ENCODE peak calls at places on chromosomes 4 and X, in nine cellular contexts. One of them, this sample, is unnamed.

GRCh38 chr4:5084911-5085475 is 33.7 kb downstream of the STK32B start:
- DNase-seq in pancreas: no peak
- DNase-seq in body of pancreas: no peak
- DNase-seq in breast epithelium: no peak
- DNase-seq in mammary epithelial cell: no peak
- DNase-seq in AG04450: no peak
- DNase-seq in neural progenitor cell: no peak
- DNase-seq in H9: no peak
- DNase-seq in coronary artery: no peak
- DNase-seq in this sample: peak

GRCh38 chrX:49053223-49054072 is 5.4 kb upstream of the CCDC120 start:
- DNase-seq in AG04450: no peak
- DNase-seq in body of pancreas: peak
- DNase-seq in pancreas: peak
- DNase-seq in coronary artery: no peak
- DNase-seq in H9: peak
- DNase-seq in breast epithelium: no peak
- DNase-seq in neural progenitor cell: peak
- DNase-seq in mammary epithelial cell: no peak
- DNase-seq in this sample: peak

GRCh38 chr4:150582101-150582565 is at the start of gene MAB21L2:
- DNase-seq in breast epithelium: no peak
- DNase-seq in coronary artery: no peak
- DNase-seq in pancreas: no peak
- DNase-seq in mammary epithelial cell: no peak
- DNase-seq in AG04450: no peak
- DNase-seq in body of pancreas: no peak
- DNase-seq in neural progenitor cell: peak
- DNase-seq in H9: peak
- DNase-seq in this sample: peak

GRCh38 chr4:7785017-7785416 is 154.6 kb downstream of the AFAP1 start:
- DNase-seq in AG04450: no peak
- DNase-seq in mammary epithelial cell: no peak
- DNase-seq in H9: no peak
- DNase-seq in pancreas: no peak
- DNase-seq in breast epithelium: no peak
- DNase-seq in neural progenitor cell: no peak
- DNase-seq in coronary artery: no peak
- DNase-seq in body of pancreas: no peak
- DNase-seq in this sample: no peak

GRCh38 chr4:40980318-40980883 is 230.6 kb downstream of the NSUN7 start:
- DNase-seq in H9: no peak
- DNase-seq in body of pancreas: no peak
- DNase-seq in AG04450: no peak
- DNase-seq in breast epithelium: no peak
- DNase-seq in coronary artery: no peak
- DNase-seq in mammary epithelial cell: peak
- DNase-seq in neural progenitor cell: peak
- DNase-seq in pancreas: no peak
- DNase-seq in this sample: no peak

GRCh38 chrX:24759786-24760185 is 66.1 kb downstream of the POLA1 start:
- DNase-seq in H9: no peak
- DNase-seq in mammary epithelial cell: no peak
- DNase-seq in coronary artery: no peak
- DNase-seq in breast epithelium: no peak
- DNase-seq in neural progenitor cell: no peak
- DNase-seq in body of pancreas: no peak
- DNase-seq in AG04450: no peak
- DNase-seq in pancreas: no peak
- DNase-seq in this sample: no peak

GRCh38 chr4:89110541-89110985 is 770 bp upstream of the TIGD2 start:
- DNase-seq in breast epithelium: no peak
- DNase-seq in H9: peak
- DNase-seq in neural progenitor cell: no peak
- DNase-seq in body of pancreas: peak
- DNase-seq in AG04450: no peak
- DNase-seq in coronary artery: no peak
- DNase-seq in pancreas: peak
- DNase-seq in mammary epithelial cell: no peak
- DNase-seq in this sample: no peak

GRCh38 chr4:1686440-1687036 is 2.4 kb upstream of the FAM53A start:
- DNase-seq in H9: no peak
- DNase-seq in AG04450: no peak
- DNase-seq in mammary epithelial cell: no peak
- DNase-seq in coronary artery: no peak
- DNase-seq in body of pancreas: no peak
- DNase-seq in pancreas: no peak
- DNase-seq in breast epithelium: no peak
- DNase-seq in neural progenitor cell: no peak
- DNase-seq in this sample: no peak

GRCh38 chrX:78574306-78574705 is 84.8 kb downstream of the RTL3 start:
- DNase-seq in coronary artery: no peak
- DNase-seq in pancreas: no peak
- DNase-seq in mammary epithelial cell: no peak
- DNase-seq in neural progenitor cell: no peak
- DNase-seq in H9: no peak
- DNase-seq in breast epithelium: no peak
- DNase-seq in body of pancreas: no peak
- DNase-seq in AG04450: no peak
- DNase-seq in this sample: no peak

GRCh38 chrX:24124227-24124799 is 25.2 kb upstream of the ZFX start:
- DNase-seq in breast epithelium: no peak
- DNase-seq in H9: no peak
- DNase-seq in mammary epithelial cell: no peak
- DNase-seq in coronary artery: no peak
- DNase-seq in AG04450: no peak
- DNase-seq in pancreas: no peak
- DNase-seq in neural progenitor cell: no peak
- DNase-seq in body of pancreas: no peak
- DNase-seq in this sample: no peak

GRCh38 chr4:173242466-173243250 is 74.0 kb downstream of the GALNT7 start:
- DNase-seq in pancreas: no peak
- DNase-seq in mammary epithelial cell: peak
- DNase-seq in coronary artery: no peak
- DNase-seq in H9: no peak
- DNase-seq in breast epithelium: no peak
- DNase-seq in AG04450: no peak
- DNase-seq in body of pancreas: no peak
- DNase-seq in neural progenitor cell: peak
- DNase-seq in this sample: no peak

GRCh38 chr4:103498161-103499070 is 221.4 kb downstream of the TACR3 start:
- DNase-seq in mammary epithelial cell: peak
- DNase-seq in AG04450: no peak
- DNase-seq in body of pancreas: no peak
- DNase-seq in coronary artery: no peak
- DNase-seq in breast epithelium: no peak
- DNase-seq in neural progenitor cell: no peak
- DNase-seq in pancreas: no peak
- DNase-seq in H9: no peak
- DNase-seq in this sample: peak

GRCh38 chr4:155684892-155685550 is 18.4 kb downstream of the GUCY1A1 start:
- DNase-seq in coronary artery: no peak
- DNase-seq in neural progenitor cell: no peak
- DNase-seq in mammary epithelial cell: no peak
- DNase-seq in breast epithelium: no peak
- DNase-seq in pancreas: no peak
- DNase-seq in H9: no peak
- DNase-seq in AG04450: no peak
- DNase-seq in body of pancreas: no peak
- DNase-seq in this sample: no peak

GRCh38 chr4:158538176-158538575 is 16.5 kb downstream of the RXFP1 start:
- DNase-seq in pancreas: no peak
- DNase-seq in mammary epithelial cell: peak
- DNase-seq in AG04450: no peak
- DNase-seq in body of pancreas: no peak
- DNase-seq in neural progenitor cell: no peak
- DNase-seq in coronary artery: no peak
- DNase-seq in H9: no peak
- DNase-seq in breast epithelium: no peak
- DNase-seq in this sample: peak

GRCh38 chr4:26457412-26457811 is 32.9 kb downstream of the CCKAR start:
- DNase-seq in body of pancreas: no peak
- DNase-seq in AG04450: no peak
- DNase-seq in H9: no peak
- DNase-seq in breast epithelium: no peak
- DNase-seq in pancreas: no peak
- DNase-seq in neural progenitor cell: no peak
- DNase-seq in coronary artery: no peak
- DNase-seq in mammary epithelial cell: no peak
- DNase-seq in this sample: no peak

GRCh38 chrX:19344661-19345060 is 934 bp downstream of the PDHA1 start:
- DNase-seq in body of pancreas: peak
- DNase-seq in H9: no peak
- DNase-seq in breast epithelium: no peak
- DNase-seq in AG04450: no peak
- DNase-seq in neural progenitor cell: no peak
- DNase-seq in mammary epithelial cell: no peak
- DNase-seq in pancreas: no peak
- DNase-seq in coronary artery: no peak
- DNase-seq in this sample: no peak

GRCh38 chrX:68490644-68491043 is 8.2 kb upstream of the YIPF6 start:
- DNase-seq in body of pancreas: no peak
- DNase-seq in coronary artery: no peak
- DNase-seq in AG04450: no peak
- DNase-seq in mammary epithelial cell: peak
- DNase-seq in neural progenitor cell: peak
- DNase-seq in breast epithelium: no peak
- DNase-seq in H9: no peak
- DNase-seq in pancreas: no peak
- DNase-seq in this sample: peak

GRCh38 chrX:135892781-135893180 is 463 bp downstream of the CT45A10 start:
- DNase-seq in coronary artery: no peak
- DNase-seq in body of pancreas: no peak
- DNase-seq in H9: no peak
- DNase-seq in pancreas: no peak
- DNase-seq in AG04450: no peak
- DNase-seq in neural progenitor cell: no peak
- DNase-seq in mammary epithelial cell: no peak
- DNase-seq in breast epithelium: no peak
- DNase-seq in this sample: no peak

GRCh38 chr4:17188035-17188967 is 289.9 kb upstream of the LDB2 start:
- DNase-seq in body of pancreas: no peak
- DNase-seq in pancreas: no peak
- DNase-seq in coronary artery: no peak
- DNase-seq in AG04450: no peak
- DNase-seq in neural progenitor cell: peak
- DNase-seq in breast epithelium: no peak
- DNase-seq in mammary epithelial cell: no peak
- DNase-seq in H9: no peak
- DNase-seq in this sample: no peak
- TF ChIP-seq CTCF in body of pancreas: no peak
- TF ChIP-seq CTCF in pancreas: no peak
- TF ChIP-seq CTCF in coronary artery: no peak
- TF ChIP-seq CTCF in AG04450: no peak
- TF ChIP-seq CTCF in neural progenitor cell: no peak
- TF ChIP-seq CTCF in breast epithelium: no peak
- TF ChIP-seq CTCF in mammary epithelial cell: no peak
- TF ChIP-seq CTCF in H9: no peak
- TF ChIP-seq CTCF in this sample: no peak

GRCh38 chr4:16597829-16598228 is 300.6 kb downstream of the LDB2 start:
- DNase-seq in mammary epithelial cell: no peak
- DNase-seq in pancreas: no peak
- DNase-seq in breast epithelium: no peak
- DNase-seq in body of pancreas: no peak
- DNase-seq in neural progenitor cell: peak
- DNase-seq in coronary artery: no peak
- DNase-seq in H9: no peak
- DNase-seq in AG04450: no peak
- DNase-seq in this sample: peak
- H3K27ac ChIP-seq in mammary epithelial cell: no peak
- H3K27ac ChIP-seq in pancreas: no peak
- H3K27ac ChIP-seq in breast epithelium: no peak
- H3K27ac ChIP-seq in body of pancreas: no peak
- H3K27ac ChIP-seq in neural progenitor cell: no peak
- H3K27ac ChIP-seq in coronary artery: no peak
- H3K27ac ChIP-seq in H9: no peak
- H3K27ac ChIP-seq in AG04450: peak
- H3K27ac ChIP-seq in this sample: peak

GRCh38 chr4:53706422-53707032 is 115.2 kb upstream of the LNX1 start:
- DNase-seq in H9: no peak
- DNase-seq in mammary epithelial cell: peak
- DNase-seq in coronary artery: no peak
- DNase-seq in AG04450: no peak
- DNase-seq in neural progenitor cell: peak
- DNase-seq in pancreas: no peak
- DNase-seq in breast epithelium: no peak
- DNase-seq in body of pancreas: peak
- DNase-seq in this sample: peak
- TF ChIP-seq CTCF in H9: peak
- TF ChIP-seq CTCF in mammary epithelial cell: peak
- TF ChIP-seq CTCF in coronary artery: peak
- TF ChIP-seq CTCF in AG04450: peak
- TF ChIP-seq CTCF in neural progenitor cell: peak
- TF ChIP-seq CTCF in pancreas: peak
- TF ChIP-seq CTCF in breast epithelium: no peak
- TF ChIP-seq CTCF in body of pancreas: peak
- TF ChIP-seq CTCF in this sample: peak

GRCh38 chr4:87033902-87034301 is 99.1 kb downstream of the AFF1 start:
- DNase-seq in coronary artery: no peak
- DNase-seq in breast epithelium: no peak
- DNase-seq in neural progenitor cell: peak
- DNase-seq in mammary epithelial cell: no peak
- DNase-seq in H9: peak
- DNase-seq in AG04450: no peak
- DNase-seq in pancreas: no peak
- DNase-seq in body of pancreas: no peak
- DNase-seq in this sample: no peak

GRCh38 chr4:87032884-87033533 is 98.2 kb downstream of the AFF1 start:
- DNase-seq in H9: no peak
- DNase-seq in neural progenitor cell: peak
- DNase-seq in breast epithelium: no peak
- DNase-seq in coronary artery: no peak
- DNase-seq in pancreas: no peak
- DNase-seq in mammary epithelial cell: peak
- DNase-seq in body of pancreas: no peak
- DNase-seq in AG04450: peak
- DNase-seq in this sample: peak

GRCh38 chr4:87030606-87031441 is 96.0 kb downstream of the AFF1 start:
- DNase-seq in H9: no peak
- DNase-seq in neural progenitor cell: peak
- DNase-seq in mammary epithelial cell: no peak
- DNase-seq in pancreas: no peak
- DNase-seq in coronary artery: no peak
- DNase-seq in breast epithelium: no peak
- DNase-seq in body of pancreas: no peak
- DNase-seq in AG04450: no peak
- DNase-seq in this sample: peak

GRCh38 chr4:87030124-87030523 is 95.3 kb downstream of the AFF1 start:
- DNase-seq in mammary epithelial cell: no peak
- DNase-seq in AG04450: no peak
- DNase-seq in neural progenitor cell: no peak
- DNase-seq in pancreas: no peak
- DNase-seq in coronary artery: no peak
- DNase-seq in H9: no peak
- DNase-seq in breast epithelium: no peak
- DNase-seq in body of pancreas: no peak
- DNase-seq in this sample: no peak

DNA sequence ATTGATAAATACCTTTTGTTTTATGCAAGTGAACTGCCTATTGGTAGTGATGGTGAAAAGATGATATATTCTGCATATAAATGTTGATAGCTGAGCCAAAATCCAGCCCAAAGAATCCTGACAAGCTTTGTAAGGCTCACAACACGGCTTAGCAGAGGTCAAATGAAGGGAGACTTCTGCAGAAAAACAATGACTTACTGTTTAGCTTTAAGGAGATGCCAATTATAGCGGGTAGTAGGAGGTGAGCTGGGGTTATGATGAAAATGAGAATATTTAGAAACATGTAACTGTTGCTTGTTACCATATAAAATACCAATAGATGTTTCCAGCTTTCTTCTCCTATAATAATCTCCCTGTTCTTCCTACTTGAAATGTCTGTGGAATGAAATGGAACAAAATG is 97.1 kb downstream of the AFF1 start:
- DNase-seq in breast epithelium: no peak
- DNase-seq in mammary epithelial cell: no peak
- DNase-seq in coronary artery: no peak
- DNase-seq in AG04450: no peak
- DNase-seq in pancreas: no peak
- DNase-seq in neural progenitor cell: peak
- DNase-seq in H9: no peak
- DNase-seq in body of pancreas: no peak
- DNase-seq in this sample: no peak
- H3K27ac ChIP-seq in breast epithelium: peak
- H3K27ac ChIP-seq in mammary epithelial cell: no peak
- H3K27ac ChIP-seq in coronary artery: peak
- H3K27ac ChIP-seq in AG04450: no peak
- H3K27ac ChIP-seq in pancreas: no peak
- H3K27ac ChIP-seq in neural progenitor cell: peak
- H3K27ac ChIP-seq in H9: no peak
- H3K27ac ChIP-seq in body of pancreas: no peak
- H3K27ac ChIP-seq in this sample: no peak